ENCODE peak calls at places on chromosomes 3 and 15, in seven cellular contexts. V is A549; Y is activated CD4-positive, alpha-beta T cell treated with anti-CD3 and anti-CD28 coated beads, Interleukin-2, amount 50 U/mL, for 24 hours; Q is GM04504; H is stimulated activated CD4-positive, alpha-beta T cell treated with anti-CD3 and anti-CD28 coated beads, Interleukin-1b, Interleukin-23, amount 100 ng/mL, for 24 hours; R is body of pancreas; P is endothelial cell. I is an unnamed sample.

GRCh38 chr3:187027531-187027936 is 97.2 kb downstream of the ST6GAL1 start:
- DNase-seq in R (no peak), Y (peak; percentile 39), V (no peak), Q (no peak), P (no peak), H (no peak), I (no peak)

GRCh38 chr3:144197582-144197981 is 226.0 kb downstream of the DIPK2A start:
- DNase-seq in Y (no peak), H (no peak), R (no peak), P (no peak), V (no peak), Q (no peak), I (no peak)

GRCh38 chr3:71103430-71103881 is 480.1 kb downstream of the FOXP1 start:
- DNase-seq in Y (no peak), P (no peak), H (no peak), R (peak; percentile 51), V (no peak), Q (peak; percentile 69), I (peak; percentile 54)

GRCh38 chr3:12706504-12707253 is 42.8 kb upstream of the RAF1 start:
- DNase-seq in V (peak; percentile 83), Y (peak; percentile 47), H (peak; percentile 34), P (peak; percentile 70), Q (peak; percentile 52), R (peak; percentile 61), I (peak; percentile 54)

GRCh38 chr3:101171797-101172196 is 148.6 kb downstream of the IMPG2 start:
- DNase-seq in R (no peak), V (no peak), P (no peak), Q (no peak), H (peak; percentile 1), Y (no peak), I (no peak)

GRCh38 chr15:91882858-91883586 is 29.5 kb downstream of the SLCO3A1 start:
- DNase-seq in Q (no peak), P (no peak), H (no peak), V (no peak), Y (no peak), R (no peak), I (no peak)

GRCh38 chr15:75533945-75534344 is 45.2 kb downstream of the PTPN9 start:
- DNase-seq in V (no peak), H (no peak), Y (no peak), Q (no peak), P (no peak), R (no peak), I (no peak)

GRCh38 chr3:195286115-195286872 is 15.3 kb upstream of the XXYLT1 start:
- DNase-seq in Q (no peak), R (no peak), Y (no peak), H (no peak), V (no peak), P (no peak), I (no peak)

GRCh38 chr3:169579086-169579485 is 84.4 kb downstream of the MECOM start:
- DNase-seq in H (no peak), Y (no peak), Q (no peak), P (no peak), R (no peak), V (no peak), I (no peak)